ENCODE peak calls at places on chromosomes 6 and 20, in four cellular contexts. R is omental fat pad, O is fibroblast of lung, K is fibroblast of the conjunctiva. Z is an unnamed sample.

GRCh38 chr6:138372711-138373463 is 4.8 kb upstream of the SMIM28 start:
- DNase-seq in R (no peak), O (no peak), K (no peak), Z (no peak)

GRCh38 chr20:59470521-59470920 is 133.8 kb upstream of the PHACTR3 start:
- DNase-seq in R (no peak), O (no peak), K (no peak), Z (peak; percentile 10)

GRCh38 chr20:10651227-10651990 is 22.4 kb downstream of the JAG1 start:
- DNase-seq in R (no peak), O (peak; percentile 55), K (no peak), Z (no peak)

GRCh38 chr6:83152913-83153312 is 40.2 kb downstream of the PGM3 start:
- DNase-seq in R (no peak), O (no peak), K (no peak), Z (no peak)

GRCh38 chr6:14037402-14038277 is 79.9 kb upstream of the CD83 start:
- DNase-seq in R (no peak), O (peak; percentile 85), K (peak; percentile 41), Z (no peak)

GRCh38 chr6:10141756-10142443 is 273.0 kb downstream of the TFAP2A start:
- DNase-seq in R (no peak), O (no peak), K (no peak), Z (no peak)

GRCh38 chr6:139728879-139729278 is 354.4 kb upstream of the CITED2 start:
- DNase-seq in R (no peak), O (no peak), K (no peak), Z (no peak)

GRCh38 chr20:17533396-17533795 is 2.2 kb upstream of the BFSP1 start:
- DNase-seq in R (no peak), O (peak; percentile 70), K (peak; percentile 40), Z (no peak)

GRCh38 chr6:30616811-30617564 is at the start of gene PPP1R10:
- DNase-seq in R (peak; percentile 89), O (peak; percentile 100), K (peak; percentile 100), Z (peak; percentile 99)

GRCh38 chr6:161200610-161201201 is 73.2 kb downstream of the AGPAT4 start:
- DNase-seq in R (no peak), O (no peak), K (no peak), Z (no peak)

GRCh38 chr6:149660028-149660427 is 11.5 kb upstream of the KATNA1 start:
- DNase-seq in R (no peak), O (no peak), K (no peak), Z (no peak)

GRCh38 chr6:71410681-71411080 is 122.1 kb downstream of the OGFRL1 start:
- DNase-seq in R (no peak), O (no peak), K (no peak), Z (no peak)

GRCh38 chr20:49838546-49838945 is 25.9 kb downstream of the SLC9A8 start:
- DNase-seq in R (no peak), O (no peak), K (no peak), Z (no peak)

GRCh38 chr6:169146536-169146935 is 107.1 kb downstream of the THBS2 start:
- DNase-seq in R (no peak), O (no peak), K (no peak), Z (no peak)

GRCh38 chr20:20755227-20755626 is 42.8 kb upstream of the RALGAPA2 start:
- DNase-seq in R (no peak), O (no peak), K (no peak), Z (no peak)

GRCh38 chr6:37587776-37588744 is 88.4 kb upstream of the CCDC167 start:
- DNase-seq in R (no peak), O (no peak), K (no peak), Z (no peak)

GRCh38 chr6:72621243-72622093 is at the start of gene KCNQ5:
- DNase-seq in R (no peak), O (no peak), K (no peak), Z (no peak)

GRCh38 chr20:11687546-11688292 is 230.0 kb upstream of the BTBD3 start:
- DNase-seq in R (no peak), O (no peak), K (no peak), Z (no peak)

GRCh38 chr6:131400054-131400781 is 172.8 kb upstream of the ARG1 start:
- DNase-seq in R (no peak), O (peak; percentile 83), K (peak; percentile 83), Z (peak; percentile 56)